ENCODE peak calls at places on chromosomes 4 and X, in four cellular contexts. O is IMR-90, E is H1, G is H9. S is an unnamed sample.

GRCh38 chrX:42778096-42778495 is at the start of gene PPP1R2C:
- DNase-seq in O (no peak), E (no peak), G (no peak), S (no peak)

GRCh38 chrX:136260801-136261200 is 9.6 kb upstream of the MAP7D3 start:
- DNase-seq in O (peak; percentile 89), E (no peak), G (no peak), S (no peak)

GRCh38 chrX:38175140-38175539 is 45.5 kb downstream of the SRPX start:
- DNase-seq in O (peak; percentile 28), E (peak; percentile 7), G (peak; percentile 67), S (peak; percentile 67)

GRCh38 chrX:68995780-68996551 is 167.1 kb downstream of the EFNB1 start:
- DNase-seq in O (peak; percentile 78), E (no peak), G (peak; percentile 10), S (no peak)

GRCh38 chr4:15500721-15501120 is 31.0 kb downstream of the CC2D2A start:
- DNase-seq in O (no peak), E (no peak), G (no peak), S (no peak)

GRCh38 chrX:2703991-2704369 is 12.9 kb downstream of the CD99 start:
- DNase-seq in O (no peak), E (no peak), G (no peak), S (peak; percentile 30)

GRCh38 chr4:102036619-102037376 is 246.3 kb downstream of the BANK1 start:
- DNase-seq in O (peak; percentile 25), E (no peak), G (no peak), S (peak; percentile 23)

GRCh38 chrX:72308566-72309296 is 3.0 kb upstream of the CITED1 start:
- DNase-seq in O (peak; percentile 50), E (no peak), G (peak; percentile 82), S (peak; percentile 88)

GRCh38 chrX:29530520-29530919 is 684.8 kb upstream of the MAGEB2 start:
- DNase-seq in O (peak; percentile 59), E (no peak), G (no peak), S (no peak)

GRCh38 chr4:4461850-4462249 is 74.9 kb downstream of the NSG1 start:
- DNase-seq in O (no peak), E (no peak), G (no peak), S (no peak)

GRCh38 chr4:153467897-153468262 is 1.7 kb downstream of the TMEM131L start:
- DNase-seq in O (no peak), E (no peak), G (no peak), S (no peak)

GRCh38 chr4:19776021-19776459 is 475.7 kb upstream of the SLIT2 start:
- DNase-seq in O (peak; percentile 81), E (peak; percentile 10), G (no peak), S (peak; percentile 83)

GRCh38 chr4:100489316-100489715 is 28.5 kb downstream of the EMCN start:
- DNase-seq in O (peak; percentile 19), E (no peak), G (no peak), S (no peak)

GRCh38 chr4:147981305-147981704 is 249.4 kb downstream of the ARHGAP10 start:
- DNase-seq in O (peak; percentile 83), E (no peak), G (no peak), S (no peak)

GRCh38 chr4:15913631-15913970 is 24.9 kb downstream of the FGFBP1 start:
- DNase-seq in O (peak; percentile 97), E (no peak), G (no peak), S (peak; percentile 50)

GRCh38 chr4:6416518-6417286 is 55.7 kb downstream of the PPP2R2C start:
- DNase-seq in O (no peak), E (no peak), G (no peak), S (peak; percentile 5)
- H2BK5ac ChIP-seq in O (no peak overlapping the region), E (peak overlapping the region; percentile 18), G (no peak overlapping the region), S (no peak overlapping the region)

DNA sequence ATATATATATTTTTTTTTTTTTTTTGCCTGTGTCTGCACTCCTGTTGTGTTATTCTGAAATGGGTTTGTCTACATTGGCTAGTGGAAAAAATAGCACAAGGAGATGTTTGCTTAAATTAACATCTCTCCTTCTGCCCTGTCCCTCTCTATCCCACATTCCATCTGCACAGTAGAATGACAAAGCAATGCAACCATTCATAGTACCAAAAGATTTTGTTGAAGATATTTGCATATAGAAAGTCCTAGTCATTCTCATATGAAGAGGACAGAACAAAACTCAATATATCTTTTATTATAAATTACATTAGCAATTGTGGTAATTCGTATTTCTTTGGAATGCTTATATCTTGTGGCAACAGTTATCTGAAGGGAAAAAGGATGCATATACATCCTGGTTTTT is 88.3 kb upstream of the AGA start:
- DNase-seq in O (no peak), E (no peak), G (no peak), S (no peak)
- H4K5ac ChIP-seq in O (no peak overlapping the region), E (no peak overlapping the region), G (no peak overlapping the region), S (no peak overlapping the region)

GRCh38 chrX:12113321-12113720 is 25.0 kb upstream of the FRMPD4 start:
- DNase-seq in O (peak; percentile 22), E (no peak), G (no peak), S (no peak)

GRCh38 chrX:12115377-12115776 is 22.9 kb upstream of the FRMPD4 start:
- DNase-seq in O (no peak), E (no peak), G (peak; percentile 56), S (peak; percentile 62)

DNA sequence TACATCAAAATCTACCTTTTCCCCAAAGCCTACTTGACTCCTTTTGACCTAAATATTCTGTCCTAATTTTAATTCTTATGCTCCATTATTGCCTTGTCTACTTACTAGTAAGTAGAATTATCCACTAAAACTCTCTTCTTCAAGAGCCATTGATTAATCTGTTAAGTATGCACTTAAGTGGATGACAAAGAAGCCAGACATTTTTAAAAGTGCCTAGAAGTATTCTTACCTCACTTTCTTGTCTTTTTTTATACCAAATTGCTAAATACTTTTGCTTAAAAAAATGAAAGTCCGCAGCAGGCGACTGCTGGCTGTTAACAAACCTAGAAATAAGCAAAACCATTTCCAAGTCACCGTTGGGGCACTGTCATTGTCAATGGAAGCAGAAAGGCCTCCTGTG is 20.1 kb upstream of the FRMPD4 start:
- DNase-seq in O (peak; percentile 35), E (no peak), G (no peak), S (no peak)
- H2BK5ac ChIP-seq in O (no peak overlapping the region), E (no peak overlapping the region), G (no peak overlapping the region), S (no peak overlapping the region)

DNA sequence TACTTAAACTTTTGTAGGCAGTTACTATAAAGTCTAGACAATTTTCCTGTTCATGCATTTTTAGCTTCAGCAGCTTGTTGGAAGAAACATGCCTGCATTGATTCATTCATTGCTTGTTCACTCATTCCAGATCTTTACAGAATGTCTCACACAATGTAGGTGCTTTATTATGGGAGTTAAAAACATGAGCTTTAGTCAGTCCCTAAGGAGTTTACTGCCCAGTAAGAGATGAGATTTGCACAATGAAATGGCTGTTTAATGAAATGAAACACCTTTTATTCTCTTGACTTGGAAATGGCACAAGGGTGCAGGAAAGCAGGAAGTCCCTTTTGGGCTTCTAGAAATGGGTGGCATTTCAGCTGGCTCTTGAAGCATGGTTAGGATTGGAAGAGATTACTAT is 2.9 kb downstream of the NOCT start:
- DNase-seq in O (peak; percentile 31), E (no peak), G (no peak), S (no peak)
- H4K5ac ChIP-seq in O (no peak overlapping the region), E (no peak overlapping the region), G (no peak overlapping the region), S (no peak overlapping the region)

GRCh38 chr4:76620723-76621463 is 185.9 kb downstream of the SHROOM3 start:
- DNase-seq in O (no peak), E (no peak), G (no peak), S (no peak)
- H2BK5ac ChIP-seq in O (peak overlapping the region; percentile 47), E (no peak overlapping the region), G (no peak overlapping the region), S (no peak overlapping the region)

GRCh38 chr4:95093460-95093859 is 335.7 kb downstream of the BMPR1B start:
- DNase-seq in O (no peak), E (no peak), G (no peak), S (no peak)
- H4K5ac ChIP-seq in O (no peak overlapping the region), E (no peak overlapping the region), G (no peak overlapping the region), S (no peak overlapping the region)

GRCh38 chr4:2746891-2747695 is 9.0 kb downstream of the TNIP2 start:
- DNase-seq in O (no peak), E (no peak), G (no peak), S (no peak)
- H2BK5ac ChIP-seq in O (peak overlapping the region; percentile 33), E (no peak overlapping the region), G (no peak overlapping the region), S (no peak overlapping the region)

GRCh38 chrX:20829665-20830481 is 544.3 kb upstream of the CNKSR2 start:
- DNase-seq in O (no peak), E (no peak), G (no peak), S (no peak)
- H4K5ac ChIP-seq in O (no peak overlapping the region), E (no peak overlapping the region), G (no peak overlapping the region), S (no peak overlapping the region)

DNA sequence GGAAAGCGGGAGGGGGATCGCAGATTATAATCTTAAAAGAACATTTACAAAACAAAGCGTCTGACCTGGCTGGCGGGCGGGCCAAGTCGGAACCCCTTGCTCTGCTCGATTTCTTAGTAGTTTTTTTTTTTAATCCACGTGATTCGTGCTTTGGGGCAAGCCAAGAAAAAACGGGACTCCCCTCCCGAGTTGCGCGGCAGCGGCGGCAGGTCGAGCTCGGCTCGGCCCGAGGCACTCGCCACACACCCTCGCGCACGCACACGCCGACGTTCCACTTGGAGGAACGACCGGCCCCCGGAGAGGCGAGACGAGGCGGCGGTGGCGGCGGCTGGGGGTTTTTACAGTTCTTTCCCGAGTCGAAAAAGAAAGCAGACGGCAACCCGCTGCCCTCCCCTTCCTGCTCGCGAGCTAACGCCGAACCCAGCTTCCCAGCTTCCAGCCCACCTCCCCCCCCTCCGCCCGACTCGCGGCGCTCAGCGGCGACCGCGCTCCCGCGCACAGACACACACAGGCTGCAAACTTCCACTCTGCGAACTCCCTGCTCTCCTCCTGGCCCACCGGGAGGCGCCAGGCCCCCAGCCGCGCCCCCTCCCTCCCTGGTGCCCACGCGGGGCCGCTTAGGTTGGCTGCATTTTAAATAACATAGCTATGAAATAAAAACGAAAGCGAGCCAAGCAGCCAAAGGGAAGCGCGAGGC is 1.2 kb downstream of the BCOR start:
- DNase-seq in O (peak; percentile 45), E (no peak), G (peak; percentile 61), S (peak; percentile 46)
- H2BK5ac ChIP-seq in O (peak overlapping the region; percentile 57), E (no peak overlapping the region), G (no peak overlapping the region), S (no peak overlapping the region)

GRCh38 chrX:15244421-15244820 is 25.5 kb downstream of the ASB9 start:
- DNase-seq in O (no peak), E (no peak), G (no peak), S (no peak)
- H4K5ac ChIP-seq in O (no peak overlapping the region), E (no peak overlapping the region), G (no peak overlapping the region), S (no peak overlapping the region)